ENCODE peak calls at places on chromosome 19, in five cellular contexts. One of them, this sample, is unnamed.

GRCh38 chr19:10184636-10185035 is 10.1 kb downstream of the DNMT1 start:
- DNase-seq in upper lobe of right lung: no peak
- DNase-seq in heart left ventricle: no peak
- DNase-seq in stimulated activated effector memory CD8-positive, alpha-beta T cell treated with anti-CD3 and anti-CD28 coated beads, Interleukin-12 subunit alpha, Interleukin-12 subunit beta, amount 100 ng/mL, for 72 hours: no peak
- DNase-seq in stimulated activated CD4-positive, alpha-beta T cell treated with anti-CD3 and anti-CD28 coated beads, Interleukin-4, amount 100 ng/mL, for 4 hours: no peak
- DNase-seq in this sample: no peak

GRCh38 chr19:5480427-5480836 is 25.2 kb downstream of the ZNRF4 start:
- DNase-seq in upper lobe of right lung: no peak
- DNase-seq in stimulated activated CD4-positive, alpha-beta T cell treated with anti-CD3 and anti-CD28 coated beads, Interleukin-4, amount 100 ng/mL, for 4 hours: peak; percentile 9
- DNase-seq in heart left ventricle: no peak
- DNase-seq in stimulated activated effector memory CD8-positive, alpha-beta T cell treated with anti-CD3 and anti-CD28 coated beads, Interleukin-12 subunit alpha, Interleukin-12 subunit beta, amount 100 ng/mL, for 72 hours: peak; percentile 58
- DNase-seq in this sample: no peak

GRCh38 chr19:39264306-39265290 is 3.6 kb upstream of the IFNL2 start:
- DNase-seq in heart left ventricle: no peak
- DNase-seq in upper lobe of right lung: peak; percentile 60
- DNase-seq in stimulated activated effector memory CD8-positive, alpha-beta T cell treated with anti-CD3 and anti-CD28 coated beads, Interleukin-12 subunit alpha, Interleukin-12 subunit beta, amount 100 ng/mL, for 72 hours: no peak
- DNase-seq in stimulated activated CD4-positive, alpha-beta T cell treated with anti-CD3 and anti-CD28 coated beads, Interleukin-4, amount 100 ng/mL, for 4 hours: no peak
- DNase-seq in this sample: no peak

GRCh38 chr19:48752511-48753365 is at the start of gene FUT1:
- DNase-seq in heart left ventricle: peak; percentile 84
- DNase-seq in stimulated activated effector memory CD8-positive, alpha-beta T cell treated with anti-CD3 and anti-CD28 coated beads, Interleukin-12 subunit alpha, Interleukin-12 subunit beta, amount 100 ng/mL, for 72 hours: no peak
- DNase-seq in stimulated activated CD4-positive, alpha-beta T cell treated with anti-CD3 and anti-CD28 coated beads, Interleukin-4, amount 100 ng/mL, for 4 hours: no peak
- DNase-seq in upper lobe of right lung: peak; percentile 90
- DNase-seq in this sample: peak; percentile 79

GRCh38 chr19:8569066-8569761 is 8.0 kb downstream of the MYO1F start:
- DNase-seq in heart left ventricle: peak; percentile 40
- DNase-seq in stimulated activated effector memory CD8-positive, alpha-beta T cell treated with anti-CD3 and anti-CD28 coated beads, Interleukin-12 subunit alpha, Interleukin-12 subunit beta, amount 100 ng/mL, for 72 hours: peak; percentile 86
- DNase-seq in stimulated activated CD4-positive, alpha-beta T cell treated with anti-CD3 and anti-CD28 coated beads, Interleukin-4, amount 100 ng/mL, for 4 hours: peak; percentile 57
- DNase-seq in upper lobe of right lung: no peak
- DNase-seq in this sample: no peak

GRCh38 chr19:33688657-33688992 is 66.9 kb downstream of the CHST8 start:
- DNase-seq in heart left ventricle: no peak
- DNase-seq in stimulated activated CD4-positive, alpha-beta T cell treated with anti-CD3 and anti-CD28 coated beads, Interleukin-4, amount 100 ng/mL, for 4 hours: no peak
- DNase-seq in stimulated activated effector memory CD8-positive, alpha-beta T cell treated with anti-CD3 and anti-CD28 coated beads, Interleukin-12 subunit alpha, Interleukin-12 subunit beta, amount 100 ng/mL, for 72 hours: no peak
- DNase-seq in upper lobe of right lung: peak; percentile 42
- DNase-seq in this sample: no peak

GRCh38 chr19:39843919-39844793 is 2.0 kb downstream of the FBL start:
- DNase-seq in heart left ventricle: no peak
- DNase-seq in stimulated activated CD4-positive, alpha-beta T cell treated with anti-CD3 and anti-CD28 coated beads, Interleukin-4, amount 100 ng/mL, for 4 hours: no peak
- DNase-seq in upper lobe of right lung: no peak
- DNase-seq in stimulated activated effector memory CD8-positive, alpha-beta T cell treated with anti-CD3 and anti-CD28 coated beads, Interleukin-12 subunit alpha, Interleukin-12 subunit beta, amount 100 ng/mL, for 72 hours: no peak
- DNase-seq in this sample: no peak

GRCh38 chr19:4861147-4861546 is 6.3 kb downstream of the PLIN3 start:
- DNase-seq in stimulated activated CD4-positive, alpha-beta T cell treated with anti-CD3 and anti-CD28 coated beads, Interleukin-4, amount 100 ng/mL, for 4 hours: no peak
- DNase-seq in heart left ventricle: no peak
- DNase-seq in upper lobe of right lung: no peak
- DNase-seq in stimulated activated effector memory CD8-positive, alpha-beta T cell treated with anti-CD3 and anti-CD28 coated beads, Interleukin-12 subunit alpha, Interleukin-12 subunit beta, amount 100 ng/mL, for 72 hours: no peak
- DNase-seq in this sample: no peak

GRCh38 chr19:13507053-13507611 is 853 bp upstream of the CACNA1A start:
- DNase-seq in upper lobe of right lung: no peak
- DNase-seq in stimulated activated CD4-positive, alpha-beta T cell treated with anti-CD3 and anti-CD28 coated beads, Interleukin-4, amount 100 ng/mL, for 4 hours: no peak
- DNase-seq in heart left ventricle: no peak
- DNase-seq in stimulated activated effector memory CD8-positive, alpha-beta T cell treated with anti-CD3 and anti-CD28 coated beads, Interleukin-12 subunit alpha, Interleukin-12 subunit beta, amount 100 ng/mL, for 72 hours: no peak
- DNase-seq in this sample: no peak

GRCh38 chr19:50702870-50703829 is 16.5 kb downstream of the SHANK1 start:
- DNase-seq in stimulated activated CD4-positive, alpha-beta T cell treated with anti-CD3 and anti-CD28 coated beads, Interleukin-4, amount 100 ng/mL, for 4 hours: no peak
- DNase-seq in heart left ventricle: no peak
- DNase-seq in stimulated activated effector memory CD8-positive, alpha-beta T cell treated with anti-CD3 and anti-CD28 coated beads, Interleukin-12 subunit alpha, Interleukin-12 subunit beta, amount 100 ng/mL, for 72 hours: no peak
- DNase-seq in upper lobe of right lung: no peak
- DNase-seq in this sample: no peak

GRCh38 chr19:16257509-16258002 is 59.8 kb downstream of the AP1M1 start:
- DNase-seq in stimulated activated effector memory CD8-positive, alpha-beta T cell treated with anti-CD3 and anti-CD28 coated beads, Interleukin-12 subunit alpha, Interleukin-12 subunit beta, amount 100 ng/mL, for 72 hours: no peak
- DNase-seq in stimulated activated CD4-positive, alpha-beta T cell treated with anti-CD3 and anti-CD28 coated beads, Interleukin-4, amount 100 ng/mL, for 4 hours: no peak
- DNase-seq in heart left ventricle: no peak
- DNase-seq in upper lobe of right lung: no peak
- DNase-seq in this sample: no peak

GRCh38 chr19:55632463-55632834 is 8.1 kb upstream of the ZNF784 start:
- DNase-seq in stimulated activated effector memory CD8-positive, alpha-beta T cell treated with anti-CD3 and anti-CD28 coated beads, Interleukin-12 subunit alpha, Interleukin-12 subunit beta, amount 100 ng/mL, for 72 hours: peak; percentile 95
- DNase-seq in upper lobe of right lung: peak; percentile 67
- DNase-seq in stimulated activated CD4-positive, alpha-beta T cell treated with anti-CD3 and anti-CD28 coated beads, Interleukin-4, amount 100 ng/mL, for 4 hours: peak; percentile 80
- DNase-seq in heart left ventricle: peak; percentile 86
- DNase-seq in this sample: peak; percentile 92

GRCh38 chr19:12092065-12092867 is 27.7 kb downstream of the ZNF844 start:
- DNase-seq in stimulated activated CD4-positive, alpha-beta T cell treated with anti-CD3 and anti-CD28 coated beads, Interleukin-4, amount 100 ng/mL, for 4 hours: peak; percentile 34
- DNase-seq in upper lobe of right lung: peak; percentile 94
- DNase-seq in stimulated activated effector memory CD8-positive, alpha-beta T cell treated with anti-CD3 and anti-CD28 coated beads, Interleukin-12 subunit alpha, Interleukin-12 subunit beta, amount 100 ng/mL, for 72 hours: peak; percentile 74
- DNase-seq in heart left ventricle: peak; percentile 89
- DNase-seq in this sample: peak; percentile 90

GRCh38 chr19:29484876-29485275 is 40.9 kb upstream of the VSTM2B start:
- DNase-seq in stimulated activated effector memory CD8-positive, alpha-beta T cell treated with anti-CD3 and anti-CD28 coated beads, Interleukin-12 subunit alpha, Interleukin-12 subunit beta, amount 100 ng/mL, for 72 hours: no peak
- DNase-seq in heart left ventricle: peak; percentile 4
- DNase-seq in stimulated activated CD4-positive, alpha-beta T cell treated with anti-CD3 and anti-CD28 coated beads, Interleukin-4, amount 100 ng/mL, for 4 hours: no peak
- DNase-seq in upper lobe of right lung: no peak
- DNase-seq in this sample: no peak

GRCh38 chr19:7435602-7436001 is 53.2 kb downstream of the PEX11G start:
- DNase-seq in stimulated activated CD4-positive, alpha-beta T cell treated with anti-CD3 and anti-CD28 coated beads, Interleukin-4, amount 100 ng/mL, for 4 hours: no peak
- DNase-seq in stimulated activated effector memory CD8-positive, alpha-beta T cell treated with anti-CD3 and anti-CD28 coated beads, Interleukin-12 subunit alpha, Interleukin-12 subunit beta, amount 100 ng/mL, for 72 hours: no peak
- DNase-seq in upper lobe of right lung: no peak
- DNase-seq in heart left ventricle: no peak
- DNase-seq in this sample: no peak

GRCh38 chr19:872266-872951 is 12.9 kb downstream of the CFD start:
- DNase-seq in stimulated activated effector memory CD8-positive, alpha-beta T cell treated with anti-CD3 and anti-CD28 coated beads, Interleukin-12 subunit alpha, Interleukin-12 subunit beta, amount 100 ng/mL, for 72 hours: peak; percentile 86
- DNase-seq in stimulated activated CD4-positive, alpha-beta T cell treated with anti-CD3 and anti-CD28 coated beads, Interleukin-4, amount 100 ng/mL, for 4 hours: peak; percentile 78
- DNase-seq in heart left ventricle: no peak
- DNase-seq in upper lobe of right lung: peak; percentile 87
- DNase-seq in this sample: peak; percentile 50

GRCh38 chr19:2733930-2734588 is 5.8 kb downstream of the SLC39A3 start:
- DNase-seq in heart left ventricle: no peak
- DNase-seq in upper lobe of right lung: no peak
- DNase-seq in stimulated activated effector memory CD8-positive, alpha-beta T cell treated with anti-CD3 and anti-CD28 coated beads, Interleukin-12 subunit alpha, Interleukin-12 subunit beta, amount 100 ng/mL, for 72 hours: no peak
- DNase-seq in stimulated activated CD4-positive, alpha-beta T cell treated with anti-CD3 and anti-CD28 coated beads, Interleukin-4, amount 100 ng/mL, for 4 hours: no peak
- DNase-seq in this sample: no peak

GRCh38 chr19:10936661-10937084 is 8.1 kb downstream of the TIMM29 start:
- DNase-seq in upper lobe of right lung: no peak
- DNase-seq in heart left ventricle: no peak
- DNase-seq in stimulated activated effector memory CD8-positive, alpha-beta T cell treated with anti-CD3 and anti-CD28 coated beads, Interleukin-12 subunit alpha, Interleukin-12 subunit beta, amount 100 ng/mL, for 72 hours: peak; percentile 62
- DNase-seq in stimulated activated CD4-positive, alpha-beta T cell treated with anti-CD3 and anti-CD28 coated beads, Interleukin-4, amount 100 ng/mL, for 4 hours: no peak
- DNase-seq in this sample: no peak

GRCh38 chr19:55113570-55114039 is 3.8 kb downstream of the PPP1R12C start:
- DNase-seq in heart left ventricle: peak; percentile 94
- DNase-seq in stimulated activated CD4-positive, alpha-beta T cell treated with anti-CD3 and anti-CD28 coated beads, Interleukin-4, amount 100 ng/mL, for 4 hours: no peak
- DNase-seq in upper lobe of right lung: peak; percentile 83
- DNase-seq in stimulated activated effector memory CD8-positive, alpha-beta T cell treated with anti-CD3 and anti-CD28 coated beads, Interleukin-12 subunit alpha, Interleukin-12 subunit beta, amount 100 ng/mL, for 72 hours: no peak
- DNase-seq in this sample: peak; percentile 98

GRCh38 chr19:2796659-2797266 is 11.5 kb downstream of the THOP1 start:
- DNase-seq in stimulated activated CD4-positive, alpha-beta T cell treated with anti-CD3 and anti-CD28 coated beads, Interleukin-4, amount 100 ng/mL, for 4 hours: no peak
- DNase-seq in upper lobe of right lung: no peak
- DNase-seq in heart left ventricle: peak; percentile 52
- DNase-seq in stimulated activated effector memory CD8-positive, alpha-beta T cell treated with anti-CD3 and anti-CD28 coated beads, Interleukin-12 subunit alpha, Interleukin-12 subunit beta, amount 100 ng/mL, for 72 hours: no peak
- DNase-seq in this sample: peak; percentile 49

GRCh38 chr19:28436320-28436719 is 776.6 kb downstream of the UQCRFS1 start:
- DNase-seq in stimulated activated effector memory CD8-positive, alpha-beta T cell treated with anti-CD3 and anti-CD28 coated beads, Interleukin-12 subunit alpha, Interleukin-12 subunit beta, amount 100 ng/mL, for 72 hours: no peak
- DNase-seq in heart left ventricle: no peak
- DNase-seq in upper lobe of right lung: no peak
- DNase-seq in stimulated activated CD4-positive, alpha-beta T cell treated with anti-CD3 and anti-CD28 coated beads, Interleukin-4, amount 100 ng/mL, for 4 hours: no peak
- DNase-seq in this sample: no peak

GRCh38 chr19:29837448-29837961 is 25.7 kb downstream of the CCNE1 start:
- DNase-seq in heart left ventricle: no peak
- DNase-seq in stimulated activated CD4-positive, alpha-beta T cell treated with anti-CD3 and anti-CD28 coated beads, Interleukin-4, amount 100 ng/mL, for 4 hours: peak; percentile 71
- DNase-seq in upper lobe of right lung: peak; percentile 30
- DNase-seq in stimulated activated effector memory CD8-positive, alpha-beta T cell treated with anti-CD3 and anti-CD28 coated beads, Interleukin-12 subunit alpha, Interleukin-12 subunit beta, amount 100 ng/mL, for 72 hours: peak; percentile 56
- DNase-seq in this sample: no peak

GRCh38 chr19:47573076-47574026 is at the start of gene ZNF541:
- DNase-seq in stimulated activated effector memory CD8-positive, alpha-beta T cell treated with anti-CD3 and anti-CD28 coated beads, Interleukin-12 subunit alpha, Interleukin-12 subunit beta, amount 100 ng/mL, for 72 hours: peak; percentile 77
- DNase-seq in heart left ventricle: peak; percentile 69
- DNase-seq in upper lobe of right lung: peak; percentile 83
- DNase-seq in stimulated activated CD4-positive, alpha-beta T cell treated with anti-CD3 and anti-CD28 coated beads, Interleukin-4, amount 100 ng/mL, for 4 hours: peak; percentile 91
- DNase-seq in this sample: peak; percentile 72

GRCh38 chr19:29679598-29680210 is 14.4 kb downstream of the PLEKHF1 start:
- DNase-seq in stimulated activated effector memory CD8-positive, alpha-beta T cell treated with anti-CD3 and anti-CD28 coated beads, Interleukin-12 subunit alpha, Interleukin-12 subunit beta, amount 100 ng/mL, for 72 hours: no peak
- DNase-seq in stimulated activated CD4-positive, alpha-beta T cell treated with anti-CD3 and anti-CD28 coated beads, Interleukin-4, amount 100 ng/mL, for 4 hours: no peak
- DNase-seq in heart left ventricle: no peak
- DNase-seq in upper lobe of right lung: no peak
- DNase-seq in this sample: no peak

GRCh38 chr19:3098141-3098514 is 4.0 kb downstream of the GNA11 start:
- DNase-seq in heart left ventricle: no peak
- DNase-seq in stimulated activated CD4-positive, alpha-beta T cell treated with anti-CD3 and anti-CD28 coated beads, Interleukin-4, amount 100 ng/mL, for 4 hours: no peak
- DNase-seq in stimulated activated effector memory CD8-positive, alpha-beta T cell treated with anti-CD3 and anti-CD28 coated beads, Interleukin-12 subunit alpha, Interleukin-12 subunit beta, amount 100 ng/mL, for 72 hours: no peak
- DNase-seq in upper lobe of right lung: peak; percentile 68
- DNase-seq in this sample: peak; percentile 51

GRCh38 chr19:351976-352625 is 7.5 kb upstream of the MIER2 start:
- DNase-seq in stimulated activated effector memory CD8-positive, alpha-beta T cell treated with anti-CD3 and anti-CD28 coated beads, Interleukin-12 subunit alpha, Interleukin-12 subunit beta, amount 100 ng/mL, for 72 hours: no peak
- DNase-seq in upper lobe of right lung: peak; percentile 57
- DNase-seq in heart left ventricle: no peak
- DNase-seq in stimulated activated CD4-positive, alpha-beta T cell treated with anti-CD3 and anti-CD28 coated beads, Interleukin-4, amount 100 ng/mL, for 4 hours: no peak
- DNase-seq in this sample: no peak

GRCh38 chr19:55383279-55383788 is 758 bp downstream of the TMEM238 start:
- DNase-seq in stimulated activated effector memory CD8-positive, alpha-beta T cell treated with anti-CD3 and anti-CD28 coated beads, Interleukin-12 subunit alpha, Interleukin-12 subunit beta, amount 100 ng/mL, for 72 hours: no peak
- DNase-seq in upper lobe of right lung: no peak
- DNase-seq in heart left ventricle: no peak
- DNase-seq in stimulated activated CD4-positive, alpha-beta T cell treated with anti-CD3 and anti-CD28 coated beads, Interleukin-4, amount 100 ng/mL, for 4 hours: peak; percentile 21
- DNase-seq in this sample: no peak

GRCh38 chr19:6478815-6479214 is 2.8 kb downstream of the DENND1C start:
- DNase-seq in heart left ventricle: no peak
- DNase-seq in stimulated activated effector memory CD8-positive, alpha-beta T cell treated with anti-CD3 and anti-CD28 coated beads, Interleukin-12 subunit alpha, Interleukin-12 subunit beta, amount 100 ng/mL, for 72 hours: no peak
- DNase-seq in upper lobe of right lung: no peak
- DNase-seq in stimulated activated CD4-positive, alpha-beta T cell treated with anti-CD3 and anti-CD28 coated beads, Interleukin-4, amount 100 ng/mL, for 4 hours: no peak
- DNase-seq in this sample: no peak

GRCh38 chr19:31545766-31546165 is 196.5 kb upstream of the TSHZ3 start:
- DNase-seq in stimulated activated effector memory CD8-positive, alpha-beta T cell treated with anti-CD3 and anti-CD28 coated beads, Interleukin-12 subunit alpha, Interleukin-12 subunit beta, amount 100 ng/mL, for 72 hours: no peak
- DNase-seq in stimulated activated CD4-positive, alpha-beta T cell treated with anti-CD3 and anti-CD28 coated beads, Interleukin-4, amount 100 ng/mL, for 4 hours: no peak
- DNase-seq in upper lobe of right lung: no peak
- DNase-seq in heart left ventricle: peak; percentile 2
- DNase-seq in this sample: no peak